ENCODE peak calls at places on chromosomes 4 and X, in four cellular contexts. One of them, this sample, is unnamed.

GRCh38 chr4:40998680-40999358 is 215.5 kb downstream of the APBB2 start:
- DNase-seq in GM12878: no peak
- DNase-seq in H1: no peak
- DNase-seq in K562: no peak
- DNase-seq in this sample: no peak

GRCh38 chr4:21858971-21859370 is 89.6 kb downstream of the KCNIP4 start:
- DNase-seq in K562: no peak
- DNase-seq in GM12878: no peak
- DNase-seq in H1: no peak
- DNase-seq in this sample: no peak

GRCh38 chr4:176376032-176376614 is 56.4 kb downstream of the SPCS3 start:
- DNase-seq in H1: no peak
- DNase-seq in GM12878: no peak
- DNase-seq in K562: no peak
- DNase-seq in this sample: peak

GRCh38 chr4:103415801-103416200 is 217.7 kb upstream of the CENPE start:
- DNase-seq in H1: no peak
- DNase-seq in K562: no peak
- DNase-seq in GM12878: no peak
- DNase-seq in this sample: no peak

GRCh38 chr4:40058121-40058520 is 1.5 kb downstream of the N4BP2 start:
- DNase-seq in K562: no peak
- DNase-seq in H1: no peak
- DNase-seq in GM12878: no peak
- DNase-seq in this sample: peak

GRCh38 chr4:100721077-100721476 is 203.3 kb upstream of the EMCN start:
- DNase-seq in K562: no peak
- DNase-seq in GM12878: no peak
- DNase-seq in H1: no peak
- DNase-seq in this sample: no peak

GRCh38 chr4:159504634-159505033 is 401.8 kb downstream of the RAPGEF2 start:
- DNase-seq in GM12878: no peak
- DNase-seq in H1: no peak
- DNase-seq in K562: no peak
- DNase-seq in this sample: no peak

GRCh38 chr4:20565075-20565721 is 135.1 kb upstream of the PACRGL start:
- DNase-seq in H1: no peak
- DNase-seq in GM12878: no peak
- DNase-seq in K562: no peak
- DNase-seq in this sample: no peak

GRCh38 chrX:1597345-1598020 is 6.1 kb downstream of the AKAP17A start:
- DNase-seq in H1: no peak
- DNase-seq in K562: no peak
- DNase-seq in GM12878: no peak
- DNase-seq in this sample: no peak

GRCh38 chr4:162011039-162011438 is 152.8 kb downstream of the FSTL5 start:
- DNase-seq in GM12878: no peak
- DNase-seq in K562: no peak
- DNase-seq in H1: no peak
- DNase-seq in this sample: no peak

GRCh38 chr4:30719363-30720020 is 677 bp upstream of the PCDH7 start:
- DNase-seq in K562: no peak
- DNase-seq in H1: no peak
- DNase-seq in GM12878: no peak
- DNase-seq in this sample: peak

GRCh38 chr4:9913846-9914245 is 107.5 kb downstream of the SLC2A9 start:
- DNase-seq in H1: no peak
- DNase-seq in K562: no peak
- DNase-seq in GM12878: no peak
- DNase-seq in this sample: no peak

GRCh38 chrX:131729295-131729694 is 185.4 kb downstream of the OR13H1 start:
- DNase-seq in GM12878: peak
- DNase-seq in K562: no peak
- DNase-seq in H1: no peak
- DNase-seq in this sample: peak

GRCh38 chrX:139112432-139112831 is 400.9 kb upstream of the FGF13 start:
- DNase-seq in H1: no peak
- DNase-seq in GM12878: no peak
- DNase-seq in K562: no peak
- DNase-seq in this sample: no peak

GRCh38 chrX:69014200-69014599 is 151.1 kb downstream of the PJA1 start:
- DNase-seq in GM12878: no peak
- DNase-seq in H1: no peak
- DNase-seq in K562: no peak
- DNase-seq in this sample: no peak

GRCh38 chr4:99033956-99034355 is 38.4 kb downstream of the METAP1 start:
- DNase-seq in GM12878: no peak
- DNase-seq in K562: no peak
- DNase-seq in H1: no peak
- DNase-seq in this sample: no peak

GRCh38 chr4:122889726-122890125 is 32.7 kb downstream of the NUDT6 start:
- DNase-seq in GM12878: no peak
- DNase-seq in K562: no peak
- DNase-seq in H1: no peak
- DNase-seq in this sample: no peak

GRCh38 chr4:122894802-122895201 is 27.6 kb downstream of the NUDT6 start:
- DNase-seq in GM12878: no peak
- DNase-seq in H1: no peak
- DNase-seq in K562: no peak
- DNase-seq in this sample: peak

GRCh38 chr4:122884504-122884903 is 37.9 kb downstream of the NUDT6 start:
- DNase-seq in H1: no peak
- DNase-seq in GM12878: no peak
- DNase-seq in K562: no peak
- DNase-seq in this sample: no peak

GRCh38 chr4:122895336-122895995 is 26.9 kb downstream of the NUDT6 start:
- DNase-seq in K562: no peak
- DNase-seq in GM12878: no peak
- DNase-seq in H1: no peak
- DNase-seq in this sample: peak

GRCh38 chr4:122890142-122890769 is 32.1 kb downstream of the NUDT6 start:
- DNase-seq in H1: no peak
- DNase-seq in K562: no peak
- DNase-seq in GM12878: no peak
- DNase-seq in this sample: no peak
- TF ChIP-seq NRF1 in H1: no peak
- TF ChIP-seq NRF1 in K562: no peak
- TF ChIP-seq NRF1 in GM12878: no peak
- TF ChIP-seq NRF1 in this sample: no peak

DNA sequence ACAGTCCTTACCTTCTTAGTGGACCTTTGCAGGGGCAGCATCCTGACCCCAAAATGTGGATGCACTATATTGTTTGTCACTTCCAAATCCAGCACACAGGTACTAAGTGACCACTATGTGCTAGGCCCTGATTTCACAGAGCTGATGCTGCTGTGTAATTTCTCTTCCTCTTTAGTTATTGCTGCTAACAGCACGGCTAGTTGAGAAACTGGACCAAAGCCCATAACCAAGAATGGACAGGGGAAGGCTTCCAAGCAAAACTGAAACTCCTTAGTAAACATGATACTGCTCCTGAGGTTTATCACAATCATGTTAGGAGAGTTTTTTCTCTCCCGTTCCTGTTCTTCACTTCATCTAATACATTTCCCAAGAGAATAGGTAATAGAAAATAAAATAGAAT is 172.9 kb upstream of the TTC29 start:
- DNase-seq in H1: no peak
- DNase-seq in K562: no peak
- DNase-seq in GM12878: peak
- DNase-seq in this sample: no peak
- TF ChIP-seq NRF1 in H1: no peak
- TF ChIP-seq NRF1 in K562: no peak
- TF ChIP-seq NRF1 in GM12878: no peak
- TF ChIP-seq NRF1 in this sample: no peak

DNA sequence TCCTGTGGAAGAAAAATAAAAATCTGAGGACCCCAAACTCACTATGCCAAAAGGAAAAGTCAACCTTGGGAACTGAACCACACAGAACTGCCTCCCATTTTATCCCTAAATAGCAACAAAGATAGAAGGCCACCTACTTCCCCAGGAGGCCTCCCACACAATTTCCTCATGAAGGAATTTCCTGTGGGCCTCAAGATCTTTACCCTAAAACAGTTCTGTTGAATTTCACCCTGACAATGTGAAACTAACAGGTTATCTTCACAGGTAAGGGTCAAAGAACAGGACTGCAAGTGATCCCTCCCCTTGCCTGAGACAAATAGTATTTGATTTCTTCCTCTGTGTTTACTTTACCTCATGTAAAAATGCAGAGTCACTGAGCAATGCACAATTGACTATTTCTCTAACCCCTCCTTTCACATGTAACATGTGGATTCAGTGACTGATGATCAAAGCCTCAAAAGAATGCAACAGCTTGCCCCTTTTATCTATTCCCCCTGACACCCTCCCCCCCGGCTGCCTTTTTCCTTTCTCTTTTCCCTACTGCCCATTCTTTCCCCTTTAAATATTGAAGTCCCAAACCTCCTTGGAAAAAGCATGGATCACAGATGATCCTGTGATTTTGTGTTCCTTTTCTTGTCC is 33.3 kb downstream of the MEPE start:
- DNase-seq in H1: peak
- DNase-seq in K562: no peak
- DNase-seq in GM12878: no peak
- DNase-seq in this sample: no peak
- TF ChIP-seq NRF1 in H1: no peak
- TF ChIP-seq NRF1 in K562: no peak
- TF ChIP-seq NRF1 in GM12878: no peak
- TF ChIP-seq NRF1 in this sample: no peak

DNA sequence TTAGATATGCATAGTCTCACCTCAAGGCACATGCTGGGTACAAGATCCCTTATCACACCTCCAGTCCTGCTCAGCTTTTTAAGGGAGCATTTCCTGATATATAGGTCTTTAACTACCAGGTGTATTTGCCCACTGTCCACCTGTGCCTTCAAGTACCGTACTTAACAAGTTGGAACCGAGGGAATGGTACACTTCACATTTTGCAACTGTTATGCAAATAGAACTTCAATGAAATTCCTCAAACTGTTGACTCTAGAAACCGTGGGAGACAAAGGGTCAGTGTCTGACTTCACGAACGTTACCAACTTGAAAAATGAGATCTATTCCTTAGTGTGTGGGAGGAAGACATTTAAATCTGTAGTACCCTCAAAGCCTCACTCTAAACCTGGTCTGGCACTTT is 5.2 kb downstream of the TRIM2 start:
- DNase-seq in GM12878: no peak
- DNase-seq in H1: no peak
- DNase-seq in K562: no peak
- DNase-seq in this sample: no peak
- TF ChIP-seq NRF1 in GM12878: no peak
- TF ChIP-seq NRF1 in H1: no peak
- TF ChIP-seq NRF1 in K562: no peak
- TF ChIP-seq NRF1 in this sample: no peak

GRCh38 chrX:153640045-153640686 is 6.8 kb upstream of the DUSP9 start:
- DNase-seq in K562: no peak
- DNase-seq in H1: no peak
- DNase-seq in GM12878: no peak
- DNase-seq in this sample: peak
- TF ChIP-seq NRF1 in K562: no peak
- TF ChIP-seq NRF1 in H1: no peak
- TF ChIP-seq NRF1 in GM12878: no peak
- TF ChIP-seq NRF1 in this sample: no peak

GRCh38 chr4:142566780-142567179 is 279.3 kb downstream of the INPP4B start:
- DNase-seq in GM12878: no peak
- DNase-seq in K562: no peak
- DNase-seq in H1: no peak
- DNase-seq in this sample: no peak
- TF ChIP-seq NRF1 in GM12878: no peak
- TF ChIP-seq NRF1 in K562: no peak
- TF ChIP-seq NRF1 in H1: no peak
- TF ChIP-seq NRF1 in this sample: no peak

GRCh38 chr4:143184217-143184502 is 557 bp upstream of the USP38 start:
- DNase-seq in K562: no peak
- DNase-seq in H1: no peak
- DNase-seq in GM12878: no peak
- DNase-seq in this sample: no peak

GRCh38 chr4:143186202-143186601 is 1.5 kb downstream of the USP38 start:
- DNase-seq in K562: no peak
- DNase-seq in H1: no peak
- DNase-seq in GM12878: no peak
- DNase-seq in this sample: no peak

GRCh38 chr4:143184503-143185252 is at the start of gene USP38:
- DNase-seq in H1: peak
- DNase-seq in K562: peak
- DNase-seq in GM12878: peak
- DNase-seq in this sample: peak

GRCh38 chr4:143186634-143187033 is 1.9 kb downstream of the USP38 start:
- DNase-seq in H1: no peak
- DNase-seq in K562: no peak
- DNase-seq in GM12878: no peak
- DNase-seq in this sample: no peak

GRCh38 chr4:143185253-143186107 is 763 bp downstream of the USP38 start:
- DNase-seq in GM12878: no peak
- DNase-seq in H1: no peak
- DNase-seq in K562: no peak
- DNase-seq in this sample: peak
- TF ChIP-seq NRF1 in GM12878: no peak
- TF ChIP-seq NRF1 in H1: no peak
- TF ChIP-seq NRF1 in K562: no peak
- TF ChIP-seq NRF1 in this sample: no peak

GRCh38 chr4:3530051-3530450 is 2.2 kb downstream of the LRPAP1 start:
- DNase-seq in GM12878: no peak
- DNase-seq in H1: no peak
- DNase-seq in K562: no peak
- DNase-seq in this sample: no peak
- TF ChIP-seq NRF1 in GM12878: no peak
- TF ChIP-seq NRF1 in H1: no peak
- TF ChIP-seq NRF1 in K562: no peak
- TF ChIP-seq NRF1 in this sample: no peak

This sample was measured in SK-N-SH.